ENCODE peak calls at places on chromosomes 5 and 9, in nine cellular contexts. One of them, this sample, is unnamed.

GRCh38 chr5:101390317-101390908 is 487.3 kb upstream of the ST8SIA4 start:
- DNase-seq in AG09319: peak; percentile 7
- DNase-seq in HepG2: peak; percentile 46
- DNase-seq in epithelial cell of esophagus: peak; percentile 59
- DNase-seq in H1: no peak
- DNase-seq in cardiac fibroblast: peak; percentile 65
- DNase-seq in WTC11: peak; percentile 14
- DNase-seq in fibroblast of mammary gland: peak; percentile 78
- DNase-seq in thoracic aorta: no peak
- DNase-seq in this sample: no peak

GRCh38 chr5:168753691-168754254 is 174.6 kb upstream of the PANK3 start:
- DNase-seq in H1: no peak
- DNase-seq in epithelial cell of esophagus: no peak
- DNase-seq in fibroblast of mammary gland: no peak
- DNase-seq in AG09319: no peak
- DNase-seq in HepG2: no peak
- DNase-seq in WTC11: no peak
- DNase-seq in thoracic aorta: no peak
- DNase-seq in cardiac fibroblast: no peak
- DNase-seq in this sample: no peak

GRCh38 chr5:44830951-44831350 is 22.2 kb downstream of the MRPS30 start:
- DNase-seq in WTC11: no peak
- DNase-seq in HepG2: no peak
- DNase-seq in thoracic aorta: no peak
- DNase-seq in AG09319: no peak
- DNase-seq in epithelial cell of esophagus: no peak
- DNase-seq in fibroblast of mammary gland: no peak
- DNase-seq in H1: no peak
- DNase-seq in cardiac fibroblast: no peak
- DNase-seq in this sample: no peak

GRCh38 chr9:93596399-93596798 is 20.0 kb downstream of the PHF2 start:
- DNase-seq in thoracic aorta: no peak
- DNase-seq in WTC11: no peak
- DNase-seq in epithelial cell of esophagus: no peak
- DNase-seq in H1: peak; percentile 38
- DNase-seq in cardiac fibroblast: no peak
- DNase-seq in HepG2: no peak
- DNase-seq in fibroblast of mammary gland: no peak
- DNase-seq in AG09319: no peak
- DNase-seq in this sample: no peak

GRCh38 chr9:86202338-86202882 is 57.0 kb downstream of the C9orf153 start:
- DNase-seq in cardiac fibroblast: peak; percentile 63
- DNase-seq in epithelial cell of esophagus: peak; percentile 62
- DNase-seq in WTC11: peak; percentile 19
- DNase-seq in fibroblast of mammary gland: peak; percentile 62
- DNase-seq in AG09319: peak; percentile 14
- DNase-seq in HepG2: peak; percentile 16
- DNase-seq in thoracic aorta: no peak
- DNase-seq in H1: no peak
- DNase-seq in this sample: no peak

GRCh38 chr5:108655750-108656450 is 91.8 kb upstream of the FER start:
- DNase-seq in AG09319: peak; percentile 23
- DNase-seq in thoracic aorta: no peak
- DNase-seq in HepG2: no peak
- DNase-seq in cardiac fibroblast: peak; percentile 79
- DNase-seq in WTC11: no peak
- DNase-seq in epithelial cell of esophagus: peak; percentile 84
- DNase-seq in H1: no peak
- DNase-seq in fibroblast of mammary gland: peak; percentile 80
- DNase-seq in this sample: no peak

GRCh38 chr9:38417003-38417965 is 7.0 kb downstream of the IGFBPL1 start:
- DNase-seq in thoracic aorta: no peak
- DNase-seq in fibroblast of mammary gland: peak; percentile 13
- DNase-seq in epithelial cell of esophagus: peak; percentile 51
- DNase-seq in cardiac fibroblast: no peak
- DNase-seq in WTC11: peak; percentile 89
- DNase-seq in H1: peak; percentile 95
- DNase-seq in HepG2: peak; percentile 38
- DNase-seq in AG09319: no peak
- DNase-seq in this sample: no peak

GRCh38 chr5:91357012-91357634 is 26.0 kb downstream of the ARRDC3 start:
- DNase-seq in HepG2: no peak
- DNase-seq in epithelial cell of esophagus: peak; percentile 50
- DNase-seq in H1: no peak
- DNase-seq in cardiac fibroblast: no peak
- DNase-seq in WTC11: no peak
- DNase-seq in AG09319: no peak
- DNase-seq in fibroblast of mammary gland: no peak
- DNase-seq in thoracic aorta: no peak
- DNase-seq in this sample: no peak

GRCh38 chr5:74643160-74643562 is 2.6 kb upstream of the ENC1 start:
- DNase-seq in H1: no peak
- DNase-seq in epithelial cell of esophagus: peak; percentile 98
- DNase-seq in thoracic aorta: no peak
- DNase-seq in cardiac fibroblast: peak; percentile 92
- DNase-seq in AG09319: no peak
- DNase-seq in HepG2: peak; percentile 57
- DNase-seq in fibroblast of mammary gland: peak; percentile 95
- DNase-seq in WTC11: no peak
- DNase-seq in this sample: no peak

GRCh38 chr5:95178046-95178651 is 106.7 kb downstream of the MCTP1 start:
- DNase-seq in thoracic aorta: no peak
- DNase-seq in epithelial cell of esophagus: no peak
- DNase-seq in fibroblast of mammary gland: peak; percentile 10
- DNase-seq in AG09319: no peak
- DNase-seq in WTC11: peak; percentile 80
- DNase-seq in cardiac fibroblast: peak; percentile 3
- DNase-seq in H1: peak; percentile 71
- DNase-seq in HepG2: peak; percentile 7
- DNase-seq in this sample: no peak

GRCh38 chr9:109779711-109780452 is at the start of gene PALM2AKAP2:
- DNase-seq in epithelial cell of esophagus: peak; percentile 75
- DNase-seq in H1: peak; percentile 82
- DNase-seq in AG09319: no peak
- DNase-seq in WTC11: peak; percentile 76
- DNase-seq in HepG2: no peak
- DNase-seq in cardiac fibroblast: peak; percentile 66
- DNase-seq in fibroblast of mammary gland: peak; percentile 54
- DNase-seq in thoracic aorta: no peak
- DNase-seq in this sample: peak; percentile 92

GRCh38 chr9:124182741-124183140 is 75.0 kb upstream of the NEK6 start:
- DNase-seq in HepG2: no peak
- DNase-seq in thoracic aorta: no peak
- DNase-seq in WTC11: no peak
- DNase-seq in fibroblast of mammary gland: no peak
- DNase-seq in H1: no peak
- DNase-seq in AG09319: no peak
- DNase-seq in cardiac fibroblast: no peak
- DNase-seq in epithelial cell of esophagus: no peak
- DNase-seq in this sample: no peak

GRCh38 chr5:146993876-146994530 is 115.4 kb upstream of the PPP2R2B start:
- DNase-seq in WTC11: no peak
- DNase-seq in HepG2: no peak
- DNase-seq in cardiac fibroblast: no peak
- DNase-seq in AG09319: no peak
- DNase-seq in epithelial cell of esophagus: peak; percentile 10
- DNase-seq in thoracic aorta: no peak
- DNase-seq in fibroblast of mammary gland: peak; percentile 34
- DNase-seq in H1: no peak
- DNase-seq in this sample: no peak

GRCh38 chr5:156826150-156826549 is 23.9 kb upstream of the PPP1R2B start:
- DNase-seq in AG09319: no peak
- DNase-seq in cardiac fibroblast: no peak
- DNase-seq in HepG2: no peak
- DNase-seq in H1: no peak
- DNase-seq in WTC11: no peak
- DNase-seq in fibroblast of mammary gland: no peak
- DNase-seq in thoracic aorta: no peak
- DNase-seq in epithelial cell of esophagus: no peak
- DNase-seq in this sample: no peak

GRCh38 chr5:156819967-156820581 is 30.0 kb upstream of the PPP1R2B start:
- DNase-seq in thoracic aorta: no peak
- DNase-seq in cardiac fibroblast: no peak
- DNase-seq in WTC11: peak; percentile 12
- DNase-seq in HepG2: no peak
- DNase-seq in epithelial cell of esophagus: no peak
- DNase-seq in AG09319: no peak
- DNase-seq in H1: no peak
- DNase-seq in fibroblast of mammary gland: no peak
- DNase-seq in this sample: no peak

GRCh38 chr5:156825688-156826087 is 24.4 kb upstream of the PPP1R2B start:
- DNase-seq in epithelial cell of esophagus: no peak
- DNase-seq in WTC11: no peak
- DNase-seq in thoracic aorta: no peak
- DNase-seq in H1: no peak
- DNase-seq in HepG2: no peak
- DNase-seq in fibroblast of mammary gland: no peak
- DNase-seq in cardiac fibroblast: no peak
- DNase-seq in AG09319: no peak
- DNase-seq in this sample: no peak

GRCh38 chr5:156824241-156824640 is 25.9 kb upstream of the PPP1R2B start:
- DNase-seq in epithelial cell of esophagus: no peak
- DNase-seq in AG09319: no peak
- DNase-seq in thoracic aorta: no peak
- DNase-seq in WTC11: no peak
- DNase-seq in H1: no peak
- DNase-seq in fibroblast of mammary gland: no peak
- DNase-seq in HepG2: no peak
- DNase-seq in cardiac fibroblast: no peak
- DNase-seq in this sample: no peak

GRCh38 chr5:156824800-156825199 is 25.3 kb upstream of the PPP1R2B start:
- DNase-seq in WTC11: no peak
- DNase-seq in fibroblast of mammary gland: peak; percentile 59
- DNase-seq in epithelial cell of esophagus: peak; percentile 10
- DNase-seq in cardiac fibroblast: peak; percentile 54
- DNase-seq in HepG2: peak; percentile 26
- DNase-seq in H1: no peak
- DNase-seq in thoracic aorta: no peak
- DNase-seq in AG09319: peak; percentile 23
- DNase-seq in this sample: no peak
- TF ChIP-seq CTCF in WTC11: no peak
- TF ChIP-seq CTCF in fibroblast of mammary gland: peak; percentile 54
- TF ChIP-seq CTCF in epithelial cell of esophagus: peak; percentile 16
- TF ChIP-seq CTCF in cardiac fibroblast: no peak
- TF ChIP-seq CTCF in HepG2: peak; percentile 56
- TF ChIP-seq CTCF in H1: peak; percentile 66
- TF ChIP-seq CTCF in thoracic aorta: peak; percentile 29
- TF ChIP-seq CTCF in AG09319: peak; percentile 61
- TF ChIP-seq CTCF in this sample: peak; percentile 88

DNA sequence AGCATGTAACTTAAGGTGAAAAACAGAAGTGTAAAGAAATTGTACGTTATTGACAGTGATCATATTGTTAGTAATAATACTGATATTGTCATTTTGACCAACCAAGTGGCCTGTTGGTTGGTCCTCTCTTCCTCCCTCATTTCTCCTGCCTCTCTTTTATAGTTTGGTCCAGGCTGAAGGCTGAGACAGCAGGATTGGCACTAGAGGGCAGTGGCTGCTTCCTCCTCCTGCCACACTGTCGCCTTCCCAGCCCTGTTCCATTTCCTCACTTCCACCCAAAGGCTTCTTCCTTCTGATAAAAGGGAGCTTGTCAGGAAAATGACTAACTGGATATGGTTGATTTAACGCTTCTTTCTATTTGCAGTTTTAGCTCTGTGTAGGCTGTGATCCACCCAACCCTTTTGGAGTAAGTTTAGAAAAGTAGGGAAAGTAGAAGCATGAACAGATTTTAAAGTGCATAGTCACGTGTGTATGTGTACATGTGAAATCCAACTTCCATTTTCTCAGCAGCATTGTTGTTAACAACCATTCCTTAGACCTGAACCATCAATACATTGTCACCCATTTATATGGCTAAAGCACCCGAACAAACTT is 35.6 kb downstream of the PTCD2 start:
- DNase-seq in H1: no peak
- DNase-seq in WTC11: peak; percentile 21
- DNase-seq in thoracic aorta: no peak
- DNase-seq in fibroblast of mammary gland: peak; percentile 38
- DNase-seq in epithelial cell of esophagus: peak; percentile 54
- DNase-seq in AG09319: peak; percentile 5
- DNase-seq in HepG2: no peak
- DNase-seq in cardiac fibroblast: peak; percentile 64
- DNase-seq in this sample: no peak
- TF ChIP-seq CTCF in H1: peak; percentile 53
- TF ChIP-seq CTCF in WTC11: no peak
- TF ChIP-seq CTCF in thoracic aorta: peak; percentile 49
- TF ChIP-seq CTCF in fibroblast of mammary gland: peak; percentile 41
- TF ChIP-seq CTCF in epithelial cell of esophagus: peak; percentile 74
- TF ChIP-seq CTCF in AG09319: peak; percentile 60
- TF ChIP-seq CTCF in HepG2: peak; percentile 46
- TF ChIP-seq CTCF in cardiac fibroblast: peak; percentile 46
- TF ChIP-seq CTCF in this sample: peak; percentile 80

GRCh38 chr9:127397722-127398647 is 1.0 kb downstream of the SLC2A8 start:
- DNase-seq in H1: peak; percentile 64
- DNase-seq in epithelial cell of esophagus: peak; percentile 47
- DNase-seq in cardiac fibroblast: peak; percentile 27
- DNase-seq in HepG2: peak; percentile 36
- DNase-seq in WTC11: peak; percentile 52
- DNase-seq in thoracic aorta: no peak
- DNase-seq in AG09319: no peak
- DNase-seq in fibroblast of mammary gland: peak; percentile 14
- DNase-seq in this sample: peak; percentile 88
- TF ChIP-seq CTCF in H1: peak; percentile 42
- TF ChIP-seq CTCF in epithelial cell of esophagus: peak; percentile 46
- TF ChIP-seq CTCF in cardiac fibroblast: peak; percentile 40
- TF ChIP-seq CTCF in HepG2: peak; percentile 95
- TF ChIP-seq CTCF in WTC11: no peak
- TF ChIP-seq CTCF in thoracic aorta: peak; percentile 51
- TF ChIP-seq CTCF in AG09319: peak; percentile 52
- TF ChIP-seq CTCF in fibroblast of mammary gland: peak; percentile 8
- TF ChIP-seq CTCF in this sample: peak; percentile 83

GRCh38 chr5:137086289-137086838 is 412.8 kb downstream of the SPOCK1 start:
- DNase-seq in epithelial cell of esophagus: no peak
- DNase-seq in WTC11: no peak
- DNase-seq in fibroblast of mammary gland: no peak
- DNase-seq in AG09319: no peak
- DNase-seq in HepG2: no peak
- DNase-seq in thoracic aorta: no peak
- DNase-seq in H1: no peak
- DNase-seq in cardiac fibroblast: no peak
- DNase-seq in this sample: no peak
- TF ChIP-seq CTCF in epithelial cell of esophagus: no peak
- TF ChIP-seq CTCF in WTC11: no peak
- TF ChIP-seq CTCF in fibroblast of mammary gland: no peak
- TF ChIP-seq CTCF in AG09319: no peak
- TF ChIP-seq CTCF in HepG2: no peak
- TF ChIP-seq CTCF in thoracic aorta: no peak
- TF ChIP-seq CTCF in H1: no peak
- TF ChIP-seq CTCF in cardiac fibroblast: no peak
- TF ChIP-seq CTCF in this sample: no peak

This sample was measured in chondrocyte.